ENCODE peak calls at places on chromosomes 7 and 10, in six cellular contexts. P, Q, T, A, D and G are unnamed samples. For H3K4me1, the result is how much of the 10 kb centered on the place peaks cover.

GRCh38 chr7:50697686-50698085 is 85.0 kb downstream of the GRB10 start:
- ATAC-seq in Q (no peak), A (peak), D (no peak), P (peak), T (no peak), G (no peak)

GRCh38 chr7:142359694-142360279 is 101.9 kb upstream of the PRSS58 start:
- ATAC-seq in A (no peak), P (peak), D (no peak), T (no peak), Q (no peak), G (no peak)

GRCh38 chr10:3711918-3712317 is 73.1 kb downstream of the KLF6 start:
- ATAC-seq in P (no peak), T (no peak), A (no peak), Q (no peak), D (no peak), G (no peak)

GRCh38 chr7:132307465-132307864 is 268.8 kb downstream of the PLXNA4 start:
- ATAC-seq in P (no peak), A (no peak), T (peak), Q (no peak), D (no peak), G (no peak)

GRCh38 chr10:96982149-96982930 is 150.2 kb downstream of the LCOR start:
- ATAC-seq in T (no peak), A (no peak), P (no peak), D (no peak), Q (no peak), G (no peak)

GRCh38 chr10:8790390-8790789 is 735.9 kb downstream of the GATA3 start:
- ATAC-seq in A (no peak), D (no peak), T (no peak), P (peak), Q (no peak), G (no peak)

GRCh38 chr10:124539935-124540641 is 78.5 kb downstream of the LHPP start:
- ATAC-seq in P (peak), A (peak), T (peak), Q (peak), D (no peak), G (peak)

GRCh38 chr10:58467931-58468635 is 44.6 kb upstream of the BICC1 start:
- ATAC-seq in A (peak), P (no peak), D (no peak), T (no peak), Q (peak), G (no peak)

GRCh38 chr10:70461397-70462348 is 16.9 kb upstream of the PALD1 start:
- ATAC-seq in Q (peak), T (peak), A (peak), P (peak), D (peak), G (peak)

GRCh38 chr10:110040108-110040507 is 32.3 kb downstream of the ADD3 start:
- ATAC-seq in Q (no peak), A (no peak), T (no peak), D (peak), P (no peak), G (no peak)

GRCh38 chr10:78905015-78905939 is 163.5 kb upstream of the ZMIZ1 start:
- ATAC-seq in Q (no peak), P (no peak), A (peak), D (no peak), T (no peak), G (no peak)

GRCh38 chr7:108376206-108376605 is 80.0 kb downstream of the NRCAM start:
- ATAC-seq in D (no peak), T (no peak), Q (no peak), P (no peak), A (no peak), G (no peak)

GRCh38 chr10:27716521-27716920 is 29.1 kb downstream of the MKX start:
- ATAC-seq in Q (no peak), A (no peak), D (no peak), T (no peak), P (no peak), G (no peak)

GRCh38 chr7:137094-137861 is 55.1 kb upstream of the FAM20C start:
- ATAC-seq in A (no peak), T (no peak), P (no peak), Q (no peak), D (no peak), G (no peak)

GRCh38 chr7:31744294-31744874 is 57.4 kb downstream of the PPP1R17 start:
- ATAC-seq in P (peak), D (peak), T (peak), A (peak), Q (peak), G (no peak)

GRCh38 chr10:122112625-122113160 is 123.7 kb downstream of the TACC2 start:
- ATAC-seq in Q (peak), T (no peak), A (peak), D (peak), P (peak), G (peak)

GRCh38 chr7:158428842-158429753 is 158.5 kb downstream of the PTPRN2 start:
- ATAC-seq in P (no peak), Q (no peak), T (no peak), A (no peak), D (no peak), G (no peak)

GRCh38 chr7:27661776-27662489 is 750 bp downstream of the HIBADH start:
- ATAC-seq in A (peak), D (no peak), P (peak), Q (peak), T (peak), G (no peak)

GRCh38 chr10:25661632-25662031 is 272.4 kb upstream of the MYO3A start:
- ATAC-seq in P (no peak), D (no peak), Q (no peak), A (no peak), T (no peak), G (no peak)

GRCh38 chr7:17159500-17160037 is 138.9 kb upstream of the AHR start:
- ATAC-seq in D (no peak), T (peak), A (no peak), P (no peak), Q (no peak), G (no peak)

GRCh38 chr7:150934045-150934766 is 43.9 kb downstream of the KCNH2 start:
- ATAC-seq in A (no peak), T (no peak), Q (no peak), P (no peak), D (no peak), G (no peak)

GRCh38 chr7:525740-526139 is 6.1 kb upstream of the PDGFA start:
- ATAC-seq in A (no peak), Q (no peak), P (no peak), T (no peak), D (no peak), G (no peak)

GRCh38 chr7:44711528-44711927 is 37.1 kb upstream of the ZMIZ2 start:
- ATAC-seq in A (no peak), P (no peak), D (no peak), T (no peak), Q (no peak), G (no peak)

GRCh38 chr10:6347391-6347951 is 144.7 kb downstream of the PFKFB3 start:
- ATAC-seq in P (peak), Q (peak), A (no peak), T (peak), D (no peak), G (no peak)

GRCh38 chr7:74479961-74480829 is 26.5 kb downstream of the GTF2IRD1 start:
- ATAC-seq in A (peak), P (peak), Q (peak), T (peak), D (peak), G (peak)

GRCh38 chr7:67408109-67408508 is 411.5 kb downstream of the TYW1 start:
- ATAC-seq in D (no peak), P (no peak), Q (no peak), T (no peak), A (no peak), G (no peak)
- H3K4me1 ChIP-seq in D (under half), P (under half), Q (under half), T (under half), A (under half), G (under half)

GRCh38 chr10:132537713-132538020 is at the start of gene INPP5A:
- ATAC-seq in A (no peak), P (no peak), T (no peak), Q (no peak), D (no peak), G (no peak)

GRCh38 chr10:132538031-132538789 is 623 bp downstream of the INPP5A start:
- ATAC-seq in T (no peak), Q (no peak), A (no peak), P (no peak), D (peak), G (peak)

GRCh38 chr10:132536964-132537712 is 449 bp upstream of the INPP5A start:
- ATAC-seq in T (peak), A (peak), P (peak), D (peak), Q (peak), G (peak)

GRCh38 chr10:132535065-132535651 is 2.4 kb upstream of the INPP5A start:
- ATAC-seq in Q (no peak), A (no peak), P (no peak), T (no peak), D (no peak), G (no peak)

GRCh38 chr10:132536241-132536963 is 1.2 kb upstream of the INPP5A start:
- ATAC-seq in Q (peak), D (no peak), A (no peak), T (peak), P (no peak), G (peak)
- H3K4me1 ChIP-seq in Q (under half), D (under half), A (under half), T (under half), P (under half), G (half or more)

DNA sequence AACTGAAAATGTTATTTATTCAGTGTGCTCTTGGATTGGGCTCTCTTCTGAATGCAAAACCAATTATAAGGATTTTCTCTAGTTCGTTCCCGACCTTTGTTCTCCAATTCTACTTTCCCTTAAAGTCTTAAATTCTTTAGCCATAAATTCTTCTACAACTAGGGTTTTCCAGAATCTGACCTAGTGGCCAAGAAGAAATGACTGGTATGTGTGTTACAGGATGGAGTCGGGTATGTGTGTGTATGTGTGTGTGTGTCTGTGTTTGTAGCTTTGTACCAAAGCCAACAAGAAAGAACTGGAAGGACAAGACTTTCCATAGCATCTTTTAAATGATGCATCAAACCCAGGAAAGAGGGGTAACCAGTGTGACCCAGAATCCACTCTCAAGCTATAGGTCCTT is 25.8 kb upstream of the LEP start:
- ATAC-seq in Q (no peak), D (no peak), A (no peak), P (no peak), T (no peak), G (no peak)
- H3K4me1 ChIP-seq in Q (under half), D (under half), A (under half), P (under half), T (under half), G (under half)

GRCh38 chr10:17460732-17461131 is 6.3 kb upstream of the ST8SIA6 start:
- ATAC-seq in T (no peak), D (no peak), P (no peak), A (no peak), Q (no peak), G (no peak)

GRCh38 chr10:17464545-17464944 is 10.2 kb upstream of the ST8SIA6 start:
- ATAC-seq in Q (no peak), A (no peak), T (no peak), D (no peak), P (no peak), G (no peak)

GRCh38 chr10:17470246-17470645 is 15.9 kb upstream of the ST8SIA6 start:
- ATAC-seq in D (no peak), P (no peak), T (no peak), Q (no peak), A (no peak), G (no peak)

GRCh38 chr10:17465328-17466125 is 11.1 kb upstream of the ST8SIA6 start:
- ATAC-seq in Q (no peak), T (no peak), P (no peak), A (no peak), D (no peak), G (no peak)
- H3K4me1 ChIP-seq in Q (under half), T (under half), P (under half), A (under half), D (under half), G (under half)